ENCODE peak calls at places on chromosomes 3 and 15, in four cellular contexts. Y is stomach, N is suprapubic skin, S is GM12891. R is an unnamed sample.

GRCh38 chr3:172313671-172314070 is 134.6 kb downstream of the GHSR start:
- DNase-seq in Y (no peak), N (no peak), S (no peak), R (no peak)

GRCh38 chr3:36416660-36417059 is 36.4 kb downstream of the STAC start:
- DNase-seq in Y (no peak), N (no peak), S (no peak), R (no peak)

GRCh38 chr3:187955076-187955952 is 198.6 kb upstream of the LPP start:
- DNase-seq in Y (no peak), N (no peak), S (no peak), R (peak)

GRCh38 chr3:171712168-171712938 is 97.9 kb downstream of the PLD1 start:
- DNase-seq in Y (no peak), N (no peak), S (no peak), R (no peak)

GRCh38 chr15:57792729-57793449 is 86.4 kb downstream of the POLR2M start:
- DNase-seq in Y (no peak), N (no peak), S (no peak), R (no peak)

GRCh38 chr3:16309558-16309957 is 44.5 kb downstream of the OXNAD1 start:
- DNase-seq in Y (no peak), N (no peak), S (peak), R (no peak)

GRCh38 chr3:50295553-50296166 is 3.4 kb upstream of the IFRD2 start:
- DNase-seq in Y (no peak), N (no peak), S (no peak), R (peak)

GRCh38 chr3:195106418-195106906 is 164.5 kb downstream of the XXYLT1 start:
- DNase-seq in Y (peak), N (peak), S (peak), R (peak)

GRCh38 chr3:150519026-150519425 is 27.3 kb downstream of the SERP1 start:
- DNase-seq in Y (no peak), N (no peak), S (no peak), R (no peak)

GRCh38 chr15:70741107-70741511 is 22.2 kb downstream of the UACA start:
- DNase-seq in Y (peak), N (no peak), S (no peak), R (peak)

GRCh38 chr3:126989316-126990023 is 6.6 kb downstream of the PLXNA1 start:
- DNase-seq in Y (no peak), N (no peak), S (no peak), R (no peak)

GRCh38 chr3:145639880-145640279 is 521.1 kb downstream of the PLOD2 start:
- DNase-seq in Y (no peak), N (no peak), S (no peak), R (no peak)

GRCh38 chr3:194512895-194513601 is 26.2 kb upstream of the ATP13A3 start:
- DNase-seq in Y (peak), N (no peak), S (no peak), R (no peak)

GRCh38 chr3:112908252-112908651 is 61.6 kb upstream of the CD200R1L start:
- DNase-seq in Y (no peak), N (no peak), S (no peak), R (no peak)

GRCh38 chr3:85476891-85477495 is 518.2 kb downstream of the CADM2 start:
- DNase-seq in Y (no peak), N (no peak), S (no peak), R (no peak)

GRCh38 chr3:179449621-179450020 is 1.6 kb downstream of the GNB4 start:
- DNase-seq in Y (no peak), N (no peak), S (no peak), R (no peak)

GRCh38 chr3:192514081-192514753 is 213.1 kb downstream of the FGF12 start:
- DNase-seq in Y (no peak), N (no peak), S (no peak), R (no peak)

GRCh38 chr15:72319985-72320671 is at the start of gene CELF6:
- DNase-seq in Y (peak), N (peak), S (peak), R (peak)
- TF ChIP-seq POLR2AphosphoS5 in Y (no peak), N (no peak), S (no peak), R (no peak)

GRCh38 chr15:55588818-55589122 is 625 bp upstream of the PYGO1 start:
- DNase-seq in Y (no peak), N (no peak), S (no peak), R (no peak)

GRCh38 chr15:55586808-55587207 is 1.3 kb downstream of the PYGO1 start:
- DNase-seq in Y (no peak), N (no peak), S (no peak), R (no peak)

GRCh38 chr15:55587321-55588069 is 650 bp downstream of the PYGO1 start:
- DNase-seq in Y (no peak), N (no peak), S (peak), R (peak)

GRCh38 chr15:55589297-55589696 is 1.2 kb upstream of the PYGO1 start:
- DNase-seq in Y (no peak), N (no peak), S (no peak), R (no peak)

DNA sequence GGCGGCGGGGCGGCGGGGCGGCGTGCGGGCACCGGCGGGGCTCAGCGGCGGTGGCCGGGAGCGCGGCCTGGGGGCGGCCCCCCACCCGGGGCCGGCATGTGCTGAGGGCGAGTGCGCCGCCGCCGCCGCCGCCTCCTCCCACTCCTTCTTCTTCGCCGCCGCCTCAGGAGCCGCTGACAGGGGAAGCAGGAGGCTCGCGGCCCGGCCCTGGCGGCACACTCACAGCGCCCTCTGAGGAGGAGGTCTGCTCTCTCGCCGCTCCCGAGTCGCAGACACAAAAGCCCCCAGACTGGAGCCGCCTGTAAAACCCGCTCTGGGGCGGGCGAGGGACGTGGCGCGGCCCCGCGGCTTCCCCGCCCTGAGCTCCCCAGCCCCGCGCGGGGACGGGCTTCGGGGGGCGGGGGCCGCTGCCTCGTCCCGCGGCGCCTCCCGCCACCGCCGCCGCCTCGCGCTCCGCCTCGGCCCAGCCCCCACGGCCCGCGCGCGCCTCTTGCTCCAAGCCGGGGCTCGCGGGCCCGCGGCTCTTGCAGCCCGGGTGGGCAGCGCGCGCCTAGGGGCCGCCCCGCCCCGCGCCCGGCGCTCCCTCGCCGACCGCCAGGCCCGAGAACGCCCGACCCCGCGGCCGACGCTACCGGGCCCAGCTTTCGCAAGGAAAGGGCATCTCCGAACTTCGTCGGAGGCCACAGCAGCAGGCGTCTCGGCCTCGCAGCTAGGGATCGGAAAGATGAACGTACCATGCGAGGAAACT is at the start of gene PYGO1:
- DNase-seq in Y (peak), N (peak), S (peak), R (peak)
- TF ChIP-seq POLR2A in Y (no peak), N (no peak), S (no peak), R (no peak)

DNA sequence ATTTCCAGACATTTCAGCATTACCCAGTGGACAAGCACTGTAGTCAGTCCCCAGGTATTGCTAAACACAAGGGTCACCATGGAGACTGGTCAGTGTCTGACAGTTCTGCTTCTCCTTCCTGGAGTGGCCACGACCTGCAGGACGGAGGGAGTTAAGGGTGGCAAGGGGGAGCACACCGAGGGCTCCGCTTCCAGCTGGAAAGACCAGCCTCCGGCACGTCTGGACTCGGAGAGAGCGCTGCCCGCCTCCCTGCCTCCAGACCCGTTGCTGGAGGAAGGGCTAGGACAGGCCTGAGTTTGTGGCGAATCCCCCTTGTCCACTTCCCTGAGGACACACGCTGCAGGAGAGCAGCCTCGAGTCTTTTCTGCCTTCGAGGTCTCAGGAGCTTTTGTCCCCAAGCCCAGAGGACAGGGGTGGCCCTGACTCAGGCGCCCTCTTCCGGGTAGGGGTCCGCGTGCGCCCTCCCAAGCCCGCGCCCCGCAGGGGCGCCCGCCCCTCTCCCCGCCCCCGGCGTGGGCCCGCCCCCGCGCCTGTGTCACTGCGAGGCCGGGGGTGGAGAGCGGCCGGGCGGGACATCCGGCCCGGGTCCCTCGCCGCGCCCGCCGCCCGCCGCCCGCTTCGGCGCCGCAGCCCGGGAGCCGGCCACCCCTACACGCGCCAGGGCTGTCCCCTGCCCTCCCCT is at the start of gene CHST14:
- DNase-seq in Y (peak), N (no peak), S (peak), R (peak)
- TF ChIP-seq POLR2AphosphoS5 in Y (no peak), N (no peak), S (no peak), R (peak)

GRCh38 chr15:69160976-69161877 is 792 bp downstream of the GLCE start:
- DNase-seq in Y (peak), N (peak), S (peak), R (peak)

GRCh38 chr15:69161878-69162213 is 1.4 kb downstream of the GLCE start:
- DNase-seq in Y (no peak), N (no peak), S (no peak), R (no peak)

GRCh38 chr15:69158843-69159240 is 1.6 kb upstream of the GLCE start:
- DNase-seq in Y (no peak), N (no peak), S (no peak), R (no peak)

GRCh38 chr15:69159805-69160140 is 662 bp upstream of the GLCE start:
- DNase-seq in Y (no peak), N (no peak), S (no peak), R (no peak)

DNA sequence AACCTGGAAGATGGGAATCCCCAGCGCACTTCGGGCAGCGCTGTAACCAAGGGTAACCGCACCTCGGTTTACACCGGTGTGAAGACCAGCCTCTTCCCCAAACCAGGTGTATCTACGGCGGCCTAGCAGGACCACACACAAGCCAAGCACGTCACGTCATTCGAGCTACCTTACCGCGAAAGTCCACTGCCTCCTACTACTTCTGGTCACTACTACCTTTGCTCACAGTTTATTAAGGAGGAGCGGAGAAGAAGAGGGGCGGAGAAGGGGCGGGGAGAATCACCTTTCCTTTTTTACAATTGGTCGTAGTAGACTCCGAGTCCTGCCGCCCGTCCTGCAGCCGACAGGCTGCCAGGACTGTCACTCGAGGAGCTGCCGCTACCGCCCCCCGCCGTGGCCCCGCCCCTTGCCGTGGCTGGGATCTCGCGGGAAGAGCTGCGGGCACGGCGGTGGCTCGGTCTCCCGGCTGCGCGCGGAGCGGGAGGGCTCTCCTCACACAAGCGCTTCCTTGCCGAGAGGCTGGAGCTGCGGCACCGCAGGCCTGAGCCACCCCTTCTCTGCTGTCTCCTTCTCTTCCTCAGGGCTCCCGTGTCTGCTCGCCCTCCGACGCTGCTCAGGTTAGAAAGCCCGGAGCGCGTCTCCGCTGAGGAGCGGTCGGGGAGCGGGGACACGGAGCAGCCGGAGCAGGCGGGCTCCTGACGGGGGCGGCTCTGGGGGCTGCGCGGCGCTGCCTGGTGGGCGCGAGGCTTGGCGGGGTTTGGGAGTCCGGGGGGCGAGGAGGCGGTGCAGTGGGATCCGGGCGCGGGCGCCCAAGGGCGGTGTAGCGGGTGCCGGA is at the start of gene GLCE:
- DNase-seq in Y (peak), N (peak), S (peak), R (peak)
- TF ChIP-seq POLR2A in Y (no peak), N (peak), S (peak), R (peak)

GRCh38 chr3:124599779-124600693 is 130.2 kb upstream of the UMPS start:
- DNase-seq in Y (no peak), N (no peak), S (no peak), R (no peak)
- TF ChIP-seq POLR2AphosphoS5 in Y (no peak), N (no peak), S (no peak), R (no peak)

DNA sequence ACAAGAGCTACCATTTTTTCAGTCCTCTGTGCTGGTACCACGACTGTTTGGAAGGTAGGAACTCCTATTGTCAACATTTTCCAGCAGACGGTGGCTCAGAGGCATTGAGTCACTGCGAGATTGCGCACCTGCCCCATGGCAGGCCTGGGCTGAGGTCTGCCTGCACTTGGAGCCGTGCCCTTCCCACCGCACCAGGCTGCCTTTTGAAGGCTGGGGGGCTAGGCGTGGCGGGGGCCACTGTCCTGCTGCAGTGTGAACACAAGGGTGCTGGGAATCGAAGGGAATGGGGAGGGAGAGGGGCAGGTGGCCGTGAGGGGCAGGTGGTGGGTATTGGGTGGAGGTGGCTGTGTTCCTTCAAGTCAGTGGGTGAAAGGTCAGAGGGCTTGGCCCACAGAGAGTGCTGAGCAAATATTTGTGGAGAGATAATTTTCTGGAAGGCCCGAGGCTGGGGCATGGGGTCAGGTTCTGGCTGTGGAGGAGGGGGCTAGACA is 16.3 kb downstream of the SNX33 start:
- DNase-seq in Y (peak), N (no peak), S (no peak), R (no peak)
- TF ChIP-seq POLR2A in Y (no peak), N (no peak), S (no peak), R (no peak)

GRCh38 chr3:29497282-29497681 is 216.4 kb downstream of the RBMS3 start:
- DNase-seq in Y (no peak), N (no peak), S (no peak), R (no peak)

GRCh38 chr3:29488922-29489321 is 208.1 kb downstream of the RBMS3 start:
- DNase-seq in Y (no peak), N (no peak), S (no peak), R (no peak)

GRCh38 chr3:29494305-29495036 is 213.6 kb downstream of the RBMS3 start:
- DNase-seq in Y (no peak), N (no peak), S (no peak), R (no peak)

DNA sequence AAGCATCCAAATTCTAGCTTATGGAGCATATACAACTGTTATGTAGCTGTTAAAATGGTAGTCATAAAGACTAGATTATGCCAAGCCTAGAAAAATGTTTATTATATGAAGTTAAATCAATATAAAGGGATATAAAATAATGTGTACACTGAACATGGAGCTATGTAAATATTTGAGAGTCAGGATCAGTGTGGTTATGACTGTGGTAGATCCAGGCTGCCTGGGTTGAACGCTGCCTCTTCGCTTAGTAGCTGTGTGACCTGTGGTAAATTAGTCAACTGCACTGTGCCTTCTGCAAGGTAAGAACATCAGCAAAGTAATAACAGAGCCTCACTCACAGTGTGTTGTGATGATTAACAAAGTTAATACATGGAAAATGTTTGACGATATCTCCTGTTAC is 212.2 kb downstream of the RBMS3 start:
- DNase-seq in Y (no peak), N (no peak), S (no peak), R (no peak)
- TF ChIP-seq POLR2AphosphoS5 in Y (no peak), N (no peak), S (no peak), R (no peak)

DNA sequence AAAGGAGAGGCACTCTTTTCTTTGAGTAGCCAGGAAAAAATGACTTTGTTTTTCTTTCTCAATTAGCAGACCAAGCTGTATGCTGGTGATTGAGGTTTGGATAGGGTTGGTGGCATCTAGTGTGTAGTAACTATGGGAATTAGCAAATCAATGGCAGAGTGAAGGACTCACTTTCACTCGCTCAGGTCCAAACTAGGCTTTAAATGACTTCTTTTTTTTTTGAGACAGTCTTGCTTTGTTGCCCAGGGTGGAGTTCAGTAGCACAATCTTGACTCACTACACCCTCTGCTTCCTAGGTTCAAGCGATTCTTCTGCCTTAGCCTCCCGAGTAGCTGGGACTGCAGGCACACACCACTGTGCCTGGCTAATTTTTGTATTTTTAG is 35.9 kb downstream of the PRKCI start:
- DNase-seq in Y (no peak), N (no peak), S (no peak), R (no peak)
- TF ChIP-seq POLR2A in Y (no peak), N (no peak), S (no peak), R (no peak)

GRCh38 chr15:91480426-91480825 is 373.1 kb upstream of the SLCO3A1 start:
- DNase-seq in Y (no peak), N (no peak), S (no peak), R (no peak)
- TF ChIP-seq POLR2AphosphoS5 in Y (no peak), N (no peak), S (no peak), R (no peak)